ENCODE peak calls at places on chromosomes 12 and 14, in five cellular contexts. One of them, this sample, is unnamed.

GRCh38 chr12:38386238-38386985 is 69.8 kb downstream of the ALG10B start:
- DNase-seq in psoas muscle: no peak
- DNase-seq in coronary artery: no peak
- DNase-seq in WERI-Rb-1: no peak
- DNase-seq in mammary epithelial cell: peak; percentile 61
- DNase-seq in this sample: peak; percentile 4

GRCh38 chr12:57107456-57107855 is 3.7 kb downstream of the STAT6 start:
- DNase-seq in psoas muscle: no peak
- DNase-seq in coronary artery: no peak
- DNase-seq in WERI-Rb-1: no peak
- DNase-seq in mammary epithelial cell: no peak
- DNase-seq in this sample: no peak

GRCh38 chr14:37114039-37114438 is 58.4 kb downstream of the SLC25A21 start:
- DNase-seq in psoas muscle: no peak
- DNase-seq in coronary artery: no peak
- DNase-seq in WERI-Rb-1: no peak
- DNase-seq in mammary epithelial cell: peak; percentile 74
- DNase-seq in this sample: peak; percentile 58

GRCh38 chr12:49108958-49109404 is 1.7 kb downstream of the LMBR1L start:
- DNase-seq in psoas muscle: peak; percentile 64
- DNase-seq in coronary artery: no peak
- DNase-seq in WERI-Rb-1: peak; percentile 53
- DNase-seq in mammary epithelial cell: no peak
- DNase-seq in this sample: no peak

GRCh38 chr12:27133022-27133590 is 50.7 kb upstream of the C12orf71 start:
- DNase-seq in psoas muscle: no peak
- DNase-seq in coronary artery: no peak
- DNase-seq in WERI-Rb-1: no peak
- DNase-seq in mammary epithelial cell: no peak
- DNase-seq in this sample: no peak

GRCh38 chr12:52216107-52216506 is 16.9 kb upstream of the KRT7 start:
- DNase-seq in psoas muscle: no peak
- DNase-seq in coronary artery: no peak
- DNase-seq in WERI-Rb-1: no peak
- DNase-seq in mammary epithelial cell: no peak
- DNase-seq in this sample: no peak

GRCh38 chr12:123085730-123086487 is 65.0 kb downstream of the PITPNM2 start:
- DNase-seq in psoas muscle: peak; percentile 71
- DNase-seq in coronary artery: no peak
- DNase-seq in WERI-Rb-1: no peak
- DNase-seq in mammary epithelial cell: peak; percentile 94
- DNase-seq in this sample: peak; percentile 92

GRCh38 chr12:111430418-111431353 is 25.0 kb downstream of the SH2B3 start:
- DNase-seq in psoas muscle: no peak
- DNase-seq in coronary artery: no peak
- DNase-seq in WERI-Rb-1: no peak
- DNase-seq in mammary epithelial cell: no peak
- DNase-seq in this sample: no peak

GRCh38 chr14:88983755-88984154 is 159.3 kb downstream of the TTC8 start:
- DNase-seq in psoas muscle: no peak
- DNase-seq in coronary artery: no peak
- DNase-seq in WERI-Rb-1: no peak
- DNase-seq in mammary epithelial cell: peak; percentile 92
- DNase-seq in this sample: peak; percentile 78

GRCh38 chr12:90253142-90253541 is 544.5 kb upstream of the ATP2B1 start:
- DNase-seq in psoas muscle: no peak
- DNase-seq in coronary artery: no peak
- DNase-seq in WERI-Rb-1: no peak
- DNase-seq in mammary epithelial cell: no peak
- DNase-seq in this sample: no peak

GRCh38 chr14:44846232-44846824 is 115.4 kb downstream of the KLHL28 start:
- DNase-seq in psoas muscle: no peak
- DNase-seq in coronary artery: no peak
- DNase-seq in WERI-Rb-1: no peak
- DNase-seq in mammary epithelial cell: peak; percentile 20
- DNase-seq in this sample: peak; percentile 32

GRCh38 chr12:105227879-105228278 is 8.1 kb downstream of the APPL2 start:
- DNase-seq in psoas muscle: no peak
- DNase-seq in coronary artery: no peak
- DNase-seq in WERI-Rb-1: no peak
- DNase-seq in mammary epithelial cell: no peak
- DNase-seq in this sample: no peak

GRCh38 chr12:119835068-119835467 is 42.1 kb downstream of the CIT start:
- DNase-seq in psoas muscle: no peak
- DNase-seq in coronary artery: no peak
- DNase-seq in WERI-Rb-1: peak; percentile 69
- DNase-seq in mammary epithelial cell: no peak
- DNase-seq in this sample: no peak

GRCh38 chr12:46664771-46665287 is 161.0 kb downstream of the SLC38A4 start:
- DNase-seq in psoas muscle: no peak
- DNase-seq in coronary artery: no peak
- DNase-seq in WERI-Rb-1: no peak
- DNase-seq in mammary epithelial cell: peak; percentile 92
- DNase-seq in this sample: peak; percentile 94

GRCh38 chr12:26633591-26634210 is 199.3 kb downstream of the ITPR2 start:
- DNase-seq in psoas muscle: no peak
- DNase-seq in coronary artery: no peak
- DNase-seq in WERI-Rb-1: no peak
- DNase-seq in mammary epithelial cell: peak; percentile 68
- DNase-seq in this sample: no peak

GRCh38 chr12:58425481-58426392 is 484.4 kb downstream of the ATP23 start:
- DNase-seq in psoas muscle: no peak
- DNase-seq in coronary artery: no peak
- DNase-seq in WERI-Rb-1: no peak
- DNase-seq in mammary epithelial cell: peak; percentile 92
- DNase-seq in this sample: peak; percentile 88

GRCh38 chr12:130137141-130138018 is 24.9 kb upstream of the FZD10 start:
- DNase-seq in psoas muscle: no peak
- DNase-seq in coronary artery: no peak
- DNase-seq in WERI-Rb-1: no peak
- DNase-seq in mammary epithelial cell: peak; percentile 3
- DNase-seq in this sample: peak; percentile 66

GRCh38 chr12:19397534-19397933 is 41.8 kb upstream of the AEBP2 start:
- DNase-seq in psoas muscle: no peak
- DNase-seq in coronary artery: no peak
- DNase-seq in WERI-Rb-1: no peak
- DNase-seq in mammary epithelial cell: peak; percentile 88
- DNase-seq in this sample: peak; percentile 78

GRCh38 chr12:6620137-6620884 is 13.1 kb upstream of the CHD4 start:
- DNase-seq in psoas muscle: peak; percentile 39
- DNase-seq in coronary artery: no peak
- DNase-seq in WERI-Rb-1: no peak
- DNase-seq in mammary epithelial cell: no peak
- DNase-seq in this sample: no peak

GRCh38 chr14:51540364-51540763 is 111.3 kb upstream of the FRMD6 start:
- DNase-seq in psoas muscle: no peak
- DNase-seq in coronary artery: no peak
- DNase-seq in WERI-Rb-1: no peak
- DNase-seq in mammary epithelial cell: peak; percentile 57
- DNase-seq in this sample: no peak

GRCh38 chr12:64678835-64679234 is 68.5 kb downstream of the RASSF3 start:
- DNase-seq in psoas muscle: no peak
- DNase-seq in coronary artery: no peak
- DNase-seq in WERI-Rb-1: no peak
- DNase-seq in mammary epithelial cell: no peak
- DNase-seq in this sample: no peak

GRCh38 chr12:24252580-24252979 is 303.1 kb upstream of the SOX5 start:
- DNase-seq in psoas muscle: no peak
- DNase-seq in coronary artery: no peak
- DNase-seq in WERI-Rb-1: no peak
- DNase-seq in mammary epithelial cell: no peak
- DNase-seq in this sample: no peak

GRCh38 chr12:86186449-86186848 is 69.7 kb downstream of the MGAT4C start:
- DNase-seq in psoas muscle: no peak
- DNase-seq in coronary artery: no peak
- DNase-seq in WERI-Rb-1: no peak
- DNase-seq in mammary epithelial cell: peak; percentile 2
- DNase-seq in this sample: peak; percentile 4

GRCh38 chr12:131796754-131797587 is 31.2 kb upstream of the MMP17 start:
- DNase-seq in psoas muscle: no peak
- DNase-seq in coronary artery: no peak
- DNase-seq in WERI-Rb-1: no peak
- DNase-seq in mammary epithelial cell: no peak
- DNase-seq in this sample: no peak

GRCh38 chr14:101761881-101762529 is 496 bp downstream of the PPP2R5C start:
- DNase-seq in psoas muscle: no peak
- DNase-seq in coronary artery: no peak
- DNase-seq in WERI-Rb-1: peak; percentile 16
- DNase-seq in mammary epithelial cell: no peak
- DNase-seq in this sample: peak; percentile 30

GRCh38 chr14:60981626-60982455 is 796 bp downstream of the SLC38A6 start:
- DNase-seq in psoas muscle: no peak
- DNase-seq in coronary artery: no peak
- DNase-seq in WERI-Rb-1: no peak
- DNase-seq in mammary epithelial cell: peak; percentile 70
- DNase-seq in this sample: peak; percentile 33

DNA sequence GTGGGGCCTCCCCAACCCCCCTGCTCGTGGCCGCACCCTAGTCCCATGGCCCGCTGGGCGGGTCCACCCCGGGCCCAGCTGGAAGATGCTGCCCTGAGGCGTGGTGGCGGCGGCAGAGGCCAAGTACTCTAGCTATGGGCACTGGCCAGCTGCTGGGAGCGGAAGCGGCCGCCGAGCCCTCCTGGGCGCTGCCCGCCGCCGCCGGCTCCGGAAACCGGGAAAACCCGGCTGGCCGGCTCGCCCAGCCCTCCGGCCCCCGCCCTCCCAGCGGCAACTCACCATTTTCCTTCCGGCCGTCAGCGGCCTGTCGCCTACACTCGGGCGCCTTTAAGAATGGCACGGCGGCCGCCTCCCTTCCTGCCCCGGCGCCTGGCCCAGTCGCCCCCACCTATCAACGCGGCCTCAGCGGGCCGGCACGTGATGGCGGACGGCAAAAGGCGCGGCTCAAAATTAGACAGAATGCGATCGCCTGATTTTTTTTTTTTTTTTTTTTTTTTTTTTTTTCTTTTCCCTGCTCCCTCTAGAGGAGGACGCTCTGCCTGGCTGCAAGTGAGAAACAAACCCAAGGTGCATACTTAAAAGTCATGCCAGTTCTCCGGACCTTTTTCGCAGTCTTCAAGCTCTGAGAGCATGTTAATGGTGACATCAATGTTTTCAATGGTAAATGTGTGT is at the start of gene GMFB:
- DNase-seq in psoas muscle: peak; percentile 95
- DNase-seq in coronary artery: peak; percentile 95
- DNase-seq in WERI-Rb-1: peak; percentile 91
- DNase-seq in mammary epithelial cell: peak; percentile 95
- DNase-seq in this sample: peak; percentile 89
- TF ChIP-seq CTCF in psoas muscle: peak; percentile 38
- TF ChIP-seq CTCF in coronary artery: no peak
- TF ChIP-seq CTCF in WERI-Rb-1: peak; percentile 21
- TF ChIP-seq CTCF in mammary epithelial cell: peak; percentile 46
- TF ChIP-seq CTCF in this sample: peak; percentile 38

DNA sequence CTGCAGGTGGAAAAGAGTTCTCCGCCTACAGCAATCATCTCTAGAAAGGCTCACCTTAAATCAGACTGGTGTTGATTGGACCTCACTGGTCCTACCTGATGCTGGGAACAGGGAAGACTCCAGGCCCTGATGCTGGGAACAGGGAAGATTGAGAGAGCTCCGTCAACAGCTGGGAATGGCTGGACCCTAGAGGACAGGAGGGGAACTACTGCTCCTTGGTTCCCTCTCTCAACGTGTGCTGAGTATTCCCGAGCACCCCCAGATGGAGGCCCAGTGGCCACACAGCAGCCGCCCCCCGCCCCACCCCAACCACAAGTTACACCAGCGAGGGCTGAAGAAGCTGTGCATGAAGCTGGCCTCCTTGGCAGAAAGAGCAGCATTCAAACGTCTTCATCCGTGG is 240.3 kb downstream of the SLC15A4 start:
- DNase-seq in psoas muscle: no peak
- DNase-seq in coronary artery: no peak
- DNase-seq in WERI-Rb-1: peak; percentile 65
- DNase-seq in mammary epithelial cell: no peak
- DNase-seq in this sample: no peak
- TF ChIP-seq CTCF in psoas muscle: no peak
- TF ChIP-seq CTCF in coronary artery: no peak
- TF ChIP-seq CTCF in WERI-Rb-1: peak; percentile 92
- TF ChIP-seq CTCF in mammary epithelial cell: no peak
- TF ChIP-seq CTCF in this sample: no peak

GRCh38 chr12:30989754-30990153 is 63.2 kb downstream of the TSPAN11 start:
- DNase-seq in psoas muscle: no peak
- DNase-seq in coronary artery: no peak
- DNase-seq in WERI-Rb-1: peak; percentile 92
- DNase-seq in mammary epithelial cell: no peak
- DNase-seq in this sample: no peak
- TF ChIP-seq CTCF in psoas muscle: peak; percentile 12
- TF ChIP-seq CTCF in coronary artery: no peak
- TF ChIP-seq CTCF in WERI-Rb-1: peak; percentile 91
- TF ChIP-seq CTCF in mammary epithelial cell: peak; percentile 13
- TF ChIP-seq CTCF in this sample: no peak

GRCh38 chr14:22872833-22873520 is 1.4 kb downstream of the LRP10 start:
- DNase-seq in psoas muscle: no peak
- DNase-seq in coronary artery: no peak
- DNase-seq in WERI-Rb-1: no peak
- DNase-seq in mammary epithelial cell: no peak
- DNase-seq in this sample: no peak

GRCh38 chr14:22875003-22875747 is 3.6 kb downstream of the LRP10 start:
- DNase-seq in psoas muscle: no peak
- DNase-seq in coronary artery: no peak
- DNase-seq in WERI-Rb-1: no peak
- DNase-seq in mammary epithelial cell: no peak
- DNase-seq in this sample: no peak

GRCh38 chr14:22871962-22872832 is 657 bp downstream of the LRP10 start:
- DNase-seq in psoas muscle: peak; percentile 78
- DNase-seq in coronary artery: peak; percentile 92
- DNase-seq in WERI-Rb-1: peak; percentile 89
- DNase-seq in mammary epithelial cell: peak; percentile 85
- DNase-seq in this sample: peak; percentile 78

GRCh38 chr14:22870811-22871199 is 735 bp upstream of the LRP10 start:
- DNase-seq in psoas muscle: no peak
- DNase-seq in coronary artery: no peak
- DNase-seq in WERI-Rb-1: no peak
- DNase-seq in mammary epithelial cell: no peak
- DNase-seq in this sample: no peak

DNA sequence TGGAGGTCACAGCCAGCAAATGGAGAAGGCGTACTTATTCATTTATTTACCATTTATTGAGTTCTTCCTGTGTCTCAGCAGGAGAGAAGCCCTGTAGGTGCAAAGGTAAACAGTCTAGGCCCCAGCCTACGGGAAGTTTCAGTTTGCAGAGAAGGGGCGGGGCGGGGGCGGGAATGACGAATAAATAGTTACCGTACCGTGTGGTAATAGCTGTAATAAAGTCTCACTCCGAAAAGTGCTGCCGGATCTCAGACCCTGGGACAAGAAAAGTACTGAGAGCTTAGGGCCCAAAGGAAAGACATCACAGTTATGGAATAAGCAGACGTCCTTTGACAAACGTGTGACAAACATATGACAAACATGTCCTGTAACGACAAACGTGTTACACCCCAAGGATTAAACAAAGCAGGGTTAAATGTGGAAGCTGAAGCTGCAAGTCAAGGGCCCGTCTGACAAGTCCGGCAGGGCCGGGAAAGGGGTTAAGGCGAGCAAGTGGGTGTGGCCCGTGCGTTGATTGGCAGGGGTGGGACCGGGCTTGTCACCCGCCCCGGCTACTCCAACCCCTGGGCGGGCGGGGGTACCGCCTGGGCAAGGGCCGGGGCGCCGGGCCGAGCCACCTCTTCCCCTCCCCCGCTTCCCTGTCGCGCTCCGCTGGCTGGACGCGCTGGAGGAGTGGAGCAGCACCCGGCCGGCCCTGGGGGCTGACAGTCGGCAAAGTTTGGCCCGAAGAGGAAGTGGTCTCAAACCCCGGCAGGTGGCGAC is at the start of gene LRP10:
- DNase-seq in psoas muscle: peak; percentile 93
- DNase-seq in coronary artery: peak; percentile 96
- DNase-seq in WERI-Rb-1: peak; percentile 95
- DNase-seq in mammary epithelial cell: peak; percentile 89
- DNase-seq in this sample: peak; percentile 86
- TF ChIP-seq CTCF in psoas muscle: no peak
- TF ChIP-seq CTCF in coronary artery: no peak
- TF ChIP-seq CTCF in WERI-Rb-1: no peak
- TF ChIP-seq CTCF in mammary epithelial cell: no peak
- TF ChIP-seq CTCF in this sample: no peak